ENCODE peak calls at places on chromosome 15, in five cellular contexts. W, A, J, X and N are unnamed samples.
A peak's percentile ranks its signal among the peaks of the same experiment; 100 is the strongest.

GRCh38 chr15:25368855-25369254 is 70.0 kb downstream of the UBE3A start:
- DNase-seq in J (no peak), A (no peak), X (peak; percentile 41), W (no peak), N (no peak)

GRCh38 chr15:89820651-89821611 is 6.3 kb upstream of the ANPEP start:
- DNase-seq in X (peak; percentile 95), J (no peak), A (no peak), W (no peak), N (peak; percentile 78)

GRCh38 chr15:67501836-67502461 is 19.0 kb upstream of the C15orf61 start:
- DNase-seq in W (peak; percentile 27), J (no peak), X (no peak), A (no peak), N (no peak)

GRCh38 chr15:51193526-51193925 is 98.8 kb upstream of the TNFAIP8L3 start:
- DNase-seq in X (peak; percentile 44), A (no peak), J (no peak), W (no peak), N (no peak)

GRCh38 chr15:101489236-101489632 is 273 bp downstream of the PCSK6 start:
- DNase-seq in W (no peak), A (peak; percentile 13), J (no peak), X (peak; percentile 10), N (no peak)

GRCh38 chr15:67043939-67044771 is 21.2 kb upstream of the SMAD3 start:
- DNase-seq in A (no peak), W (no peak), J (no peak), X (peak; percentile 73), N (peak; percentile 83)

GRCh38 chr15:65532738-65533051 is 2.4 kb downstream of the HACD3 start:
- DNase-seq in W (no peak), X (peak; percentile 35), J (no peak), A (peak; percentile 22), N (no peak)

GRCh38 chr15:68106656-68107055 is 52.5 kb downstream of the PIAS1 start:
- DNase-seq in A (no peak), X (peak; percentile 45), J (no peak), W (no peak), N (no peak)

GRCh38 chr15:58985443-58985842 is 2.0 kb upstream of the RNF111 start:
- DNase-seq in A (no peak), J (no peak), W (no peak), X (peak; percentile 64), N (no peak)

GRCh38 chr15:29471306-29471705 is 201.7 kb upstream of the NSMCE3 start:
- DNase-seq in A (no peak), W (no peak), J (no peak), X (no peak), N (no peak)

GRCh38 chr15:74787251-74788041 is 5.6 kb downstream of the CSK start:
- DNase-seq in A (peak; percentile 97), W (peak; percentile 38), J (peak; percentile 88), X (peak; percentile 72), N (no peak)

GRCh38 chr15:48177383-48177874 is 666 bp downstream of the MYEF2 start:
- DNase-seq in J (no peak), A (peak; percentile 48), X (peak; percentile 59), W (peak; percentile 1), N (no peak)

DNA sequence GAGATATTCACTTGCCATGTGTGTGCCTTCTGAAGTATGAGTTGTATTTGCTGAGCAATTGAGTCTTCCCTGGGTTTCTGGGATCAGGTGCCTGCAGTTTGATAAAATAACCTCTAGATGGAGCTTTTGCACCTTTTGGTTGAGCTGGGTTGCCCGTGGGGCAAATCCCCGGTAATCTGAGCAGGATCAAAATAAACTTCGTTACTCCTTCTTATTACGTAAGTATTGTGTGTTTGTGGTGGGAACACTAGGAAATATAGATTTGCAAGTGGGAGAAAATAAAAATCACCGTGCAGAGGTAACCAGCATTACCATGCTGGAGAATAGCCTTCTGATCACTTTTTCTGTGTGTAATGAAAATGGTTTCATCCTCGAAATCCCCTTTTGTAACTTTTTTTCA is 277.4 kb upstream of the NR2E3 start:
- DNase-seq in J (no peak), W (no peak), A (peak; percentile 28), X (peak; percentile 62), N (no peak)
- TF ChIP-seq CTCF in J (no peak), W (peak; percentile 32), A (peak; percentile 42), X (peak; percentile 75), N (peak; percentile 54)

GRCh38 chr15:77966540-77967290 is 110.8 kb downstream of the TBC1D2B start:
- DNase-seq in X (peak; percentile 66), J (peak; percentile 50), W (peak; percentile 53), A (peak; percentile 57), N (no peak)
- TF ChIP-seq CTCF in X (peak; percentile 91), J (peak; percentile 90), W (peak; percentile 82), A (peak; percentile 83), N (peak; percentile 81)

GRCh38 chr15:56242576-56243116 is 1.0 kb downstream of the RFX7 start:
- DNase-seq in X (peak; percentile 25), W (no peak), A (no peak), J (no peak), N (no peak)

GRCh38 chr15:56243117-56243773 is 434 bp downstream of the RFX7 start:
- DNase-seq in W (peak; percentile 44), X (peak; percentile 27), A (peak; percentile 66), J (peak; percentile 24), N (no peak)

GRCh38 chr15:56244237-56244810 is 645 bp upstream of the RFX7 start:
- DNase-seq in W (peak; percentile 55), X (peak; percentile 74), J (peak; percentile 5), A (peak; percentile 86), N (no peak)

GRCh38 chr15:56244811-56245576 is 1.3 kb upstream of the RFX7 start:
- DNase-seq in J (peak; percentile 11), A (peak; percentile 78), W (peak; percentile 15), X (no peak), N (no peak)

DNA sequence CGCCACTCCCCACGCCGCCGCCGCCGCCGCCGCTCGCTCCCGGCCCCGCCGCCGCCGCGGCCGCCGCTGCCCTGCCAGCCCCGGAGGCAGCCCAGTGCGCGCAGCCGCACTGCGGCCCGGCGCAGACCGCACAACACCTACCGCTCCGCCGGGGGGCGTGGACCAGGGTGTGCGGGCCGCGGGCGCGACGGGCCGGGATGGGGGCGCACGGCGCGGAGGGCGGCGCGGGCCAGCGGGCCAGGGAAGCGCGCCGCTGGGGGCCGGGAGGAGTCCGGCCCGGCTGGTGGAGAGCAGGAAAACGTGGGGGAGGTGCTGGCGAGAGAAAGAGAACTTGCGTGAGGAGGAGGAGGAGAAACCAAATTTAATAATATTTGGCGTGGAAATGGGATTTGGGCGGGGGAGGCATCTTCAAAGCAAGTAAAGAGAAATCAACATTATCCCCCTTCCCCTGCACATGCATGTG is at the start of gene RFX7:
- DNase-seq in A (peak; percentile 85), J (peak; percentile 77), X (peak; percentile 64), W (peak; percentile 79), N (no peak)
- TF ChIP-seq CTCF in A (no peak), J (no peak), X (no peak), W (no peak), N (no peak)

GRCh38 chr15:99177679-99178078 is 71.7 kb downstream of the TTC23 start:
- DNase-seq in J (no peak), A (no peak), W (no peak), X (no peak), N (no peak)
- TF ChIP-seq CTCF in J (no peak), A (no peak), W (no peak), X (no peak), N (no peak)

GRCh38 chr15:78907577-78907976 is 34.9 kb downstream of the MORF4L1 start:
- DNase-seq in A (no peak), X (no peak), J (no peak), W (no peak), N (no peak)
- TF ChIP-seq CTCF in A (peak; percentile 21), X (peak; percentile 34), J (no peak), W (no peak), N (peak; percentile 29)

DNA sequence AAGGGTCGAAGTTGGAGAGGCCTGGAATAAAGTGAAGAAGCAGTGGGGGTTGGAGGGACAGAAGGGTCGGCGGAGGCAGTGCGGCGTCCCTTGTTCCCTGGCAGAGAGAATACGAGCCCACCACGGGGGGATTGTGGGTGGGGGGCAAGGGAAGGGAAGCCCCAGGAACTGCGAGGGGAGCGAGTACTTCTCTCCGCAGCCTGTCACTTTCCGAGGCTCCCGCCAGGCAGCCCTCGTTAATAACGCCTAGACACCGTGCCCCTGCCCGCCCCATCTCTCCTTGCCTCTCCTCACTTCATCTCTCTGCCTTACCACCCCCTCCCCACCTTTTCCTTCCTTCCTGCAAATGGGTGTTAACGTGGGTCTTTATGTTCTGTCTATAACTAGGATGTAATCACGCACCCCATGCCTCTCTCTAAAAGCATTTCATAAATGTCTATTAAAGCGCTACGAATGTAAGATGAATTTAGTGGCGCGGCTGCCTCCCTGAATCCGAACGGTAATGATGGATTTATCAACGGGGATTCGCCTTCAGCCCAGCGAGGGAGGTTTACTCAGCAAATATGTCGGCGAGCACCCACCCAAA is 13.7 kb downstream of the NR2F2 start:
- DNase-seq in A (no peak), X (peak; percentile 55), W (no peak), J (no peak), N (no peak)
- TF ChIP-seq CTCF in A (no peak), X (no peak), W (no peak), J (no peak), N (no peak)

GRCh38 chr15:53869044-53869805 is 109.0 kb upstream of the UNC13C start:
- DNase-seq in A (peak; percentile 9), W (no peak), J (no peak), X (peak; percentile 1), N (no peak)
- TF ChIP-seq CTCF in A (peak; percentile 38), W (no peak), J (no peak), X (peak; percentile 22), N (peak; percentile 8)

GRCh38 chr15:78621810-78622402 is 1.1 kb upstream of the CHRNA3 start:
- DNase-seq in X (no peak), A (no peak), J (no peak), W (no peak), N (no peak)

GRCh38 chr15:78618490-78618934 is 2.3 kb downstream of the CHRNA3 start:
- DNase-seq in A (peak; percentile 87), X (peak; percentile 92), J (peak; percentile 73), W (peak; percentile 91), N (peak; percentile 39)

GRCh38 chr15:78619022-78619950 is 1.5 kb downstream of the CHRNA3 start:
- DNase-seq in A (no peak), W (no peak), J (no peak), X (no peak), N (no peak)

GRCh38 chr15:78620839-78621421 is at the start of gene CHRNA3:
- DNase-seq in X (no peak), A (no peak), W (no peak), J (no peak), N (no peak)

GRCh38 chr15:78620021-78620838 is 566 bp downstream of the CHRNA3 start:
- DNase-seq in A (no peak), W (no peak), X (peak; percentile 17), J (no peak), N (no peak)
- TF ChIP-seq CTCF in A (no peak), W (no peak), X (peak; percentile 32), J (no peak), N (no peak)